ENCODE peak calls at places on chromosome 12, in five cellular contexts. B is K562, O is H1, S is A549, X is HepG2. H is an unnamed sample.

GRCh38 chr12:88251798-88252197 is 109.7 kb downstream of the TMTC3 start:
- DNase-seq in B (no peak), O (no peak), S (no peak), X (no peak), H (no peak)

GRCh38 chr12:127558363-127558762 is 708.6 kb upstream of the TMEM132C start:
- DNase-seq in B (no peak), O (no peak), S (no peak), X (no peak), H (no peak)

GRCh38 chr12:85866929-85867776 is 6.9 kb upstream of the NTS start:
- DNase-seq in B (peak), O (no peak), S (peak), X (peak), H (no peak)

GRCh38 chr12:54390668-54391551 is 6.4 kb upstream of the ZNF385A start:
- DNase-seq in B (peak), O (peak), S (no peak), X (no peak), H (no peak)

GRCh38 chr12:67944093-67944492 is 45.2 kb upstream of the IFNG-AS1 start:
- DNase-seq in B (no peak), O (no peak), S (no peak), X (no peak), H (no peak)

GRCh38 chr12:132300789-132301722 is 28.3 kb downstream of the GALNT9 start:
- DNase-seq in B (no peak), O (no peak), S (no peak), X (no peak), H (no peak)

GRCh38 chr12:12671850-12672660 is 23.9 kb downstream of the GPR19 start:
- DNase-seq in B (no peak), O (no peak), S (no peak), X (no peak), H (no peak)

GRCh38 chr12:122116707-122117535 is 38.4 kb downstream of the MLXIP start:
- DNase-seq in B (no peak), O (no peak), S (peak), X (no peak), H (no peak)

GRCh38 chr12:53993397-53994267 is 6.3 kb upstream of the HOXC9 start:
- DNase-seq in B (no peak), O (no peak), S (no peak), X (no peak), H (no peak)

GRCh38 chr12:112900298-112901145 is 6.2 kb upstream of the OAS1 start:
- DNase-seq in B (peak), O (peak), S (peak), X (peak), H (no peak)

GRCh38 chr12:89087876-89088275 is 264.4 kb downstream of the DUSP6 start:
- DNase-seq in B (no peak), O (no peak), S (no peak), X (no peak), H (no peak)

GRCh38 chr12:120234643-120235368 is 30.7 kb downstream of the PXN start:
- DNase-seq in B (peak), O (no peak), S (peak), X (peak), H (no peak)

GRCh38 chr12:91852646-91853045 is 293.0 kb downstream of the BTG1 start:
- DNase-seq in B (no peak), O (no peak), S (no peak), X (no peak), H (no peak)

GRCh38 chr12:81520064-81520945 is 238.8 kb downstream of the PPFIA2 start:
- DNase-seq in B (no peak), O (no peak), S (no peak), X (peak), H (no peak)

GRCh38 chr12:72863671-72864070 is 591.5 kb downstream of the TRHDE start:
- DNase-seq in B (no peak), O (no peak), S (no peak), X (no peak), H (no peak)

GRCh38 chr12:123522164-123522563 is 11.4 kb downstream of the RILPL1 start:
- DNase-seq in B (no peak), O (no peak), S (no peak), X (no peak), H (no peak)

GRCh38 chr12:133083345-133083744 is 2.6 kb downstream of the ZNF140 start:
- DNase-seq in B (no peak), O (no peak), S (no peak), X (no peak), H (no peak)

GRCh38 chr12:6960291-6961277 is 9.4 kb downstream of the PTPN6 start:
- DNase-seq in B (no peak), O (no peak), S (peak), X (no peak), H (no peak)

GRCh38 chr12:21831671-21832357 is 57.3 kb upstream of the KCNJ8 start:
- DNase-seq in B (no peak), O (no peak), S (no peak), X (no peak), H (no peak)

GRCh38 chr12:107990325-107990724 is 138.8 kb upstream of the WSCD2 start:
- DNase-seq in B (peak), O (peak), S (peak), X (peak), H (no peak)

GRCh38 chr12:132718644-132719043 is 8.0 kb downstream of the PGAM5 start:
- DNase-seq in B (no peak), O (no peak), S (no peak), X (no peak), H (no peak)

GRCh38 chr12:49706351-49707126 is 666 bp downstream of the FMNL3 start:
- DNase-seq in B (peak), O (peak), S (no peak), X (no peak), H (no peak)

GRCh38 chr12:101564912-101565311 is 29.9 kb upstream of the MYBPC1 start:
- DNase-seq in B (peak), O (no peak), S (peak), X (no peak), H (no peak)

GRCh38 chr12:123104809-123105208 is 46.1 kb downstream of the PITPNM2 start:
- DNase-seq in B (no peak), O (no peak), S (no peak), X (peak), H (no peak)

GRCh38 chr12:66767454-66768002 is 88.7 kb upstream of the GRIP1 start:
- DNase-seq in B (no peak), O (no peak), S (no peak), X (no peak), H (no peak)

GRCh38 chr12:40344312-40344711 is 119.5 kb downstream of the LRRK2 start:
- DNase-seq in B (no peak), O (no peak), S (no peak), X (no peak), H (no peak)

GRCh38 chr12:110312581-110313360 is 31.7 kb downstream of the ATP2A2 start:
- DNase-seq in B (no peak), O (peak), S (peak), X (no peak), H (no peak)

GRCh38 chr12:96501139-96501741 is 11.9 kb downstream of the CFAP54 start:
- DNase-seq in B (no peak), O (no peak), S (peak), X (peak), H (peak)

GRCh38 chr12:69068431-69068830 is 135.5 kb upstream of the CPM start:
- DNase-seq in B (no peak), O (no peak), S (peak), X (peak), H (no peak)

GRCh38 chr12:77232045-77232444 is 166.7 kb upstream of the E2F7 start:
- DNase-seq in B (no peak), O (no peak), S (no peak), X (no peak), H (no peak)

GRCh38 chr12:105317453-105317852 is 13.0 kb upstream of the C12orf75 start:
- DNase-seq in B (no peak), O (no peak), S (peak), X (no peak), H (no peak)

GRCh38 chr12:70180140-70180539 is 63.1 kb upstream of the CNOT2 start:
- DNase-seq in B (no peak), O (no peak), S (no peak), X (no peak), H (no peak)

GRCh38 chr12:25980035-25980434 is 21.6 kb downstream of the RASSF8 start:
- DNase-seq in B (no peak), O (no peak), S (no peak), X (no peak), H (no peak)
- TF ChIP-seq KDM1A in B (no peak), O (no peak), S (no peak), X (no peak), H (no peak)

GRCh38 chr12:30754383-30754749 is 385 bp downstream of the CAPRIN2 start:
- DNase-seq in B (no peak), O (no peak), S (peak), X (no peak), H (no peak)
- TF ChIP-seq KDM1A in B (no peak), O (no peak), S (no peak), X (no peak), H (no peak)

GRCh38 chr12:52531563-52532300 is 11.5 kb upstream of the KRT5 start:
- DNase-seq in B (no peak), O (no peak), S (no peak), X (no peak), H (no peak)

GRCh38 chr12:52530366-52530765 is 10.2 kb upstream of the KRT5 start:
- DNase-seq in B (no peak), O (no peak), S (no peak), X (no peak), H (no peak)

GRCh38 chr12:52529846-52530245 is 9.7 kb upstream of the KRT5 start:
- DNase-seq in B (no peak), O (no peak), S (no peak), X (no peak), H (no peak)

GRCh38 chr12:52529417-52529816 is 9.2 kb upstream of the KRT5 start:
- DNase-seq in B (no peak), O (no peak), S (no peak), X (no peak), H (no peak)

GRCh38 chr12:52530905-52531304 is 10.7 kb upstream of the KRT5 start:
- DNase-seq in B (no peak), O (no peak), S (no peak), X (no peak), H (no peak)
- TF ChIP-seq KDM1A in B (no peak), O (no peak), S (no peak), X (no peak), H (no peak)

GRCh38 chr12:75660107-75660530 is 148.7 kb upstream of the KRR1 start:
- DNase-seq in B (no peak), O (no peak), S (peak), X (no peak), H (no peak)
- TF ChIP-seq KDM1A in B (no peak), O (no peak), S (no peak), X (no peak), H (no peak)

H was measured in GM12878.